ENCODE peak calls at places on chromosomes 1 and 21, in four cellular contexts. J is T-helper 17 cell; I is AG10803; G is stimulated activated CD4-positive, alpha-beta T cell treated with anti-CD3 and anti-CD28 coated beads, Interleukin-1b, Interleukin-23, amount 100 ng/mL, for 48 hours. Y is an unnamed sample.

GRCh38 chr21:34971656-34972055 is 77.4 kb downstream of the RUNX1 start:
- DNase-seq in G (no peak), I (peak), J (no peak), Y (no peak)

GRCh38 chr1:158035976-158036583 is 42.6 kb downstream of the KIRREL1 start:
- DNase-seq in G (no peak), J (no peak), I (peak), Y (no peak)

GRCh38 chr1:182056596-182057366 is 4.7 kb downstream of the ZNF648 start:
- DNase-seq in I (no peak), J (no peak), G (no peak), Y (no peak)

GRCh38 chr1:53617382-53618217 is 121.4 kb downstream of the GLIS1 start:
- DNase-seq in J (no peak), I (peak), G (no peak), Y (no peak)

GRCh38 chr1:32361674-32362473 is 411 bp downstream of the FAM229A start:
- DNase-seq in I (no peak), J (no peak), G (peak), Y (no peak)

GRCh38 chr1:154624756-154625643 is 17.0 kb upstream of the ADAR start:
- DNase-seq in I (peak), J (no peak), G (no peak), Y (no peak)

GRCh38 chr1:183514235-183514634 is 41.9 kb downstream of the SMG7 start:
- DNase-seq in J (no peak), G (no peak), I (no peak), Y (no peak)

GRCh38 chr1:156414440-156415064 is 45.5 kb downstream of the RHBG start:
- DNase-seq in J (no peak), G (no peak), I (no peak), Y (no peak)

GRCh38 chr1:91765293-91765692 is 120.7 kb downstream of the TGFBR3 start:
- DNase-seq in I (no peak), J (no peak), G (no peak), Y (no peak)

GRCh38 chr1:84853743-84854721 is 39.0 kb downstream of the LPAR3 start:
- DNase-seq in G (peak), J (no peak), I (peak), Y (peak)

GRCh38 chr1:119515221-119515620 is 8.2 kb downstream of the HSD3B1 start:
- DNase-seq in G (no peak), I (no peak), J (no peak), Y (no peak)

GRCh38 chr1:41468082-41468762 is 16.3 kb downstream of the EDN2 start:
- DNase-seq in J (no peak), G (no peak), I (no peak), Y (no peak)

GRCh38 chr1:2258996-2259395 is 30.9 kb downstream of the SKI start:
- DNase-seq in J (peak), G (peak), I (no peak), Y (peak)

GRCh38 chr1:191022856-191023255 is 545.2 kb upstream of the BRINP3 start:
- DNase-seq in I (no peak), G (no peak), J (no peak), Y (no peak)

GRCh38 chr1:40438391-40439015 is 11.8 kb upstream of the ZFP69B start:
- DNase-seq in J (no peak), I (peak), G (no peak), Y (no peak)

GRCh38 chr1:151837841-151838490 is 1.7 kb downstream of the C2CD4D start:
- DNase-seq in G (peak), I (no peak), J (peak), Y (peak)

GRCh38 chr1:161482610-161483009 is 22.6 kb upstream of the FCGR2A start:
- DNase-seq in I (no peak), G (no peak), J (no peak), Y (no peak)

GRCh38 chr1:205229916-205230700 is 2.4 kb downstream of the TMCC2 start:
- DNase-seq in J (no peak), G (no peak), I (no peak), Y (no peak)

GRCh38 chr1:174875306-174875705 is 124.4 kb upstream of the CACYBP start:
- DNase-seq in I (no peak), G (no peak), J (peak), Y (no peak)

GRCh38 chr1:217747156-217747769 is 116.1 kb downstream of the SPATA17 start:
- DNase-seq in I (peak), J (no peak), G (no peak), Y (no peak)

GRCh38 chr1:167663002-167663772 is 33.2 kb downstream of the RCSD1 start:
- DNase-seq in G (no peak), J (no peak), I (peak), Y (no peak)

GRCh38 chr1:57683037-57683928 is 259.4 kb upstream of the DAB1 start:
- DNase-seq in J (no peak), G (no peak), I (no peak), Y (no peak)

GRCh38 chr1:40866408-40866788 is 4.2 kb upstream of the CITED4 start:
- DNase-seq in J (no peak), G (no peak), I (no peak), Y (no peak)